ENCODE peak calls at places on chromosomes 16 and 17, in six cellular contexts. U, R, W, F, H and E are unnamed samples.

GRCh38 chr16:29765167-29766032 is 12.7 kb upstream of the ZG16 start:
- DNase-seq in U (no peak), R (no peak), W (no peak), F (no peak), H (no peak), E (no peak)

GRCh38 chr17:15289285-15290185 is 24.4 kb upstream of the PMP22 start:
- DNase-seq in U (no peak), R (no peak), W (no peak), F (peak; percentile 47), H (no peak), E (no peak)

GRCh38 chr17:12085076-12085949 is 64.6 kb downstream of the MAP2K4 start:
- DNase-seq in U (no peak), R (no peak), W (no peak), F (no peak), H (no peak), E (no peak)

GRCh38 chr17:55420067-55420775 is 1.4 kb downstream of the MMD start:
- DNase-seq in U (no peak), R (no peak), W (no peak), F (no peak), H (no peak), E (peak; percentile 66)

GRCh38 chr17:63436523-63437110 is 9.5 kb downstream of the CYB561 start:
- DNase-seq in U (no peak), R (no peak), W (no peak), F (no peak), H (no peak), E (no peak)

GRCh38 chr17:37752482-37752881 is 7.6 kb upstream of the HNF1B start:
- DNase-seq in U (no peak), R (no peak), W (no peak), F (peak; percentile 62), H (no peak), E (no peak)

GRCh38 chr17:40608061-40608581 is 39.5 kb downstream of the SMARCE1 start:
- DNase-seq in U (no peak), R (no peak), W (no peak), F (no peak), H (no peak), E (no peak)

GRCh38 chr17:2990396-2990795 is 73.0 kb downstream of the OR1D5 start:
- DNase-seq in U (no peak), R (no peak), W (no peak), F (no peak), H (no peak), E (no peak)

GRCh38 chr16:68642436-68643064 is 2.6 kb upstream of the CDH3 start:
- DNase-seq in U (no peak), R (no peak), W (no peak), F (no peak), H (no peak), E (no peak)

GRCh38 chr17:73605444-73605843 is 38.8 kb downstream of the SDK2 start:
- DNase-seq in U (no peak), R (no peak), W (no peak), F (no peak), H (no peak), E (no peak)

GRCh38 chr17:39099686-39100293 is 51.6 kb downstream of the PLXDC1 start:
- DNase-seq in U (no peak), R (peak; percentile 41), W (no peak), F (no peak), H (no peak), E (no peak)

GRCh38 chr17:2635675-2636074 is 42.2 kb downstream of the PAFAH1B1 start:
- DNase-seq in U (no peak), R (no peak), W (no peak), F (no peak), H (no peak), E (no peak)